ENCODE peak calls at places on chromosome 11, in six cellular contexts. Q, B, T, N, F and D are unnamed samples.

GRCh38 chr11:9144828-9145227 is 53.4 kb upstream of the SCUBE2 start:
- DNase-seq in F (no peak), T (no peak), B (no peak), N (no peak), Q (no peak), D (no peak)

GRCh38 chr11:117819096-117820040 is 5.2 kb downstream of the FXYD2 start:
- DNase-seq in N (no peak), B (peak; percentile 85), F (peak; percentile 55), T (peak; percentile 71), Q (no peak), D (peak; percentile 80)

GRCh38 chr11:115275045-115275444 is 229.2 kb downstream of the CADM1 start:
- DNase-seq in B (no peak), Q (no peak), N (no peak), T (no peak), F (no peak), D (no peak)

GRCh38 chr11:71156301-71156700 is 96.1 kb downstream of the SHANK2 start:
- DNase-seq in B (no peak), N (no peak), T (no peak), F (no peak), Q (no peak), D (no peak)

GRCh38 chr11:113237261-113237660 is 77.1 kb upstream of the TTC12 start:
- DNase-seq in N (no peak), T (no peak), B (no peak), F (no peak), Q (no peak), D (no peak)

GRCh38 chr11:21385669-21386068 is 716.3 kb downstream of the NELL1 start:
- DNase-seq in T (no peak), F (no peak), B (no peak), N (no peak), Q (no peak), D (no peak)

GRCh38 chr11:122220321-122220720 is 104.3 kb upstream of the BLID start:
- DNase-seq in F (no peak), B (no peak), T (no peak), Q (no peak), N (no peak), D (no peak)

GRCh38 chr11:12840871-12841516 is 166.8 kb downstream of the TEAD1 start:
- DNase-seq in T (no peak), Q (no peak), F (no peak), N (no peak), B (no peak), D (no peak)

GRCh38 chr11:76282106-76282630 is 75.9 kb upstream of the WNT11 start:
- DNase-seq in T (no peak), B (no peak), F (no peak), N (no peak), Q (no peak), D (no peak)

GRCh38 chr11:128181090-128181485 is 406.3 kb downstream of the ETS1 start:
- DNase-seq in F (no peak), N (no peak), B (no peak), T (no peak), Q (no peak), D (no peak)

GRCh38 chr11:120912504-120912903 is 111.4 kb upstream of the TBCEL start:
- DNase-seq in B (no peak), Q (no peak), T (peak; percentile 30), F (peak; percentile 53), N (no peak), D (peak; percentile 42)

GRCh38 chr11:60367009-60367408 is 11.3 kb upstream of the MS4A7 start:
- DNase-seq in F (peak; percentile 80), T (peak; percentile 23), Q (no peak), N (no peak), B (no peak), D (no peak)

GRCh38 chr11:23138761-23139160 is 278.5 kb upstream of the CCDC179 start:
- DNase-seq in Q (no peak), F (no peak), B (no peak), T (no peak), N (no peak), D (no peak)

GRCh38 chr11:66910669-66911068 is 47.5 kb downstream of the PC start:
- DNase-seq in N (no peak), T (no peak), B (no peak), Q (no peak), F (no peak), D (no peak)

GRCh38 chr11:76185931-76186401 is 20.3 kb downstream of the WNT11 start:
- DNase-seq in N (no peak), Q (no peak), F (no peak), B (no peak), T (no peak), D (no peak)

GRCh38 chr11:130312046-130312445 is 2.7 kb downstream of the ZBTB44 start:
- DNase-seq in N (no peak), F (no peak), B (no peak), Q (no peak), T (no peak), D (no peak)

GRCh38 chr11:112087212-112087611 is 539 bp downstream of the SDHD start:
- DNase-seq in Q (no peak), N (no peak), T (peak; percentile 15), F (no peak), B (no peak), D (peak; percentile 52)

GRCh38 chr11:115217726-115218311 is 286.4 kb downstream of the CADM1 start:
- DNase-seq in F (no peak), N (no peak), Q (no peak), B (no peak), T (no peak), D (no peak)

GRCh38 chr11:126839496-126839895 is 161.1 kb downstream of the KIRREL3 start:
- DNase-seq in Q (no peak), F (no peak), N (no peak), B (no peak), T (no peak), D (no peak)

GRCh38 chr11:93537022-93537421 is 6.2 kb downstream of the SMCO4 start:
- DNase-seq in Q (no peak), B (no peak), N (no peak), F (no peak), T (no peak), D (no peak)

GRCh38 chr11:108093128-108093904 is 28.1 kb upstream of the ACAT1 start:
- DNase-seq in T (no peak), Q (no peak), B (no peak), N (no peak), F (no peak), D (no peak)

GRCh38 chr11:66491315-66491935 is 11.2 kb downstream of the DPP3 start:
- DNase-seq in T (no peak), N (no peak), B (peak; percentile 51), Q (no peak), F (no peak), D (no peak)

GRCh38 chr11:88312665-88313064 is 24.9 kb downstream of the CTSC start:
- DNase-seq in B (no peak), N (no peak), Q (no peak), F (no peak), T (no peak), D (no peak)

GRCh38 chr11:73531386-73531785 is 66.5 kb downstream of the FAM168A start:
- DNase-seq in N (no peak), F (no peak), B (no peak), T (no peak), Q (no peak), D (no peak)

GRCh38 chr11:31450841-31451240 is 58.6 kb downstream of the IMMP1L start:
- DNase-seq in F (no peak), Q (no peak), T (no peak), N (no peak), B (no peak), D (no peak)

GRCh38 chr11:118618991-118619375 is 11.6 kb downstream of the PHLDB1 start:
- DNase-seq in N (no peak), T (no peak), B (no peak), F (no peak), Q (no peak), D (no peak)

GRCh38 chr11:46522682-46523281 is 71.0 kb downstream of the AMBRA1 start:
- DNase-seq in T (no peak), B (no peak), Q (no peak), F (no peak), N (no peak), D (no peak)

GRCh38 chr11:16896716-16897115 is 117.5 kb downstream of the PLEKHA7 start:
- DNase-seq in N (no peak), Q (no peak), T (no peak), B (no peak), F (no peak), D (no peak)

GRCh38 chr11:10309163-10310093 is 4.6 kb downstream of the ADM start:
- DNase-seq in N (no peak), Q (no peak), B (no peak), T (no peak), F (no peak), D (no peak)

GRCh38 chr11:47433991-47434786 is 8.0 kb upstream of the PSMC3 start:
- DNase-seq in N (no peak), Q (no peak), F (no peak), T (no peak), B (no peak), D (no peak)

GRCh38 chr11:118610220-118610772 is 2.9 kb downstream of the PHLDB1 start:
- DNase-seq in N (no peak), F (no peak), B (no peak), Q (peak; percentile 17), T (no peak), D (no peak)

GRCh38 chr11:125379565-125380343 is 116.3 kb downstream of the FEZ1 start:
- DNase-seq in Q (no peak), B (no peak), T (no peak), N (no peak), F (no peak), D (no peak)

GRCh38 chr11:115760528-115760837 is 256.3 kb upstream of the CADM1 start:
- DNase-seq in B (no peak), N (no peak), Q (no peak), F (no peak), T (no peak), D (no peak)